ENCODE peak calls at places on chromosomes 7 and 10, in nine cellular contexts. N, T, P, V, Y, W, M, Q and U are unnamed samples.

GRCh38 chr10:61039868-61040267 is 95.9 kb upstream of the RHOBTB1 start:
- DNase-seq in N (no peak), M (no peak), W (no peak), T (no peak), V (no peak), P (no peak), Y (no peak), Q (no peak), U (no peak)

GRCh38 chr10:131857156-131858117 is 43.4 kb upstream of the PPP2R2D start:
- DNase-seq in W (no peak), M (no peak), Y (no peak), P (no peak), V (peak), N (no peak), Q (no peak), T (no peak), U (no peak)

GRCh38 chr7:116566666-116567065 is 41.8 kb downstream of the CAV1 start:
- DNase-seq in W (no peak), M (no peak), Y (no peak), N (no peak), Q (no peak), P (no peak), T (no peak), V (no peak), U (no peak)

GRCh38 chr10:43002596-43002995 is 74.3 kb upstream of the RET start:
- DNase-seq in Q (no peak), Y (peak), T (no peak), M (no peak), N (no peak), W (no peak), V (no peak), P (no peak), U (no peak)

GRCh38 chr10:126397640-126398382 is 9.5 kb upstream of the ADAM12 start:
- DNase-seq in N (no peak), P (no peak), Q (no peak), W (no peak), V (no peak), Y (no peak), T (no peak), M (peak), U (no peak)

GRCh38 chr10:101564490-101564991 is 23.5 kb downstream of the POLL start:
- DNase-seq in W (no peak), Y (peak), T (no peak), N (peak), V (no peak), P (no peak), Q (no peak), M (no peak), U (no peak)

GRCh38 chr10:6543431-6544005 is 36.6 kb downstream of the PRKCQ start:
- DNase-seq in W (no peak), V (no peak), Y (no peak), M (no peak), P (no peak), Q (no peak), N (no peak), T (peak), U (peak)

GRCh38 chr10:62426086-62426485 is 51.9 kb downstream of the ZNF365 start:
- DNase-seq in P (no peak), T (no peak), Q (no peak), W (no peak), Y (no peak), M (peak), N (no peak), V (no peak), U (peak)

GRCh38 chr7:129394982-129395906 is 39.0 kb upstream of the STRIP2 start:
- DNase-seq in N (no peak), Y (no peak), T (no peak), Q (no peak), V (no peak), M (no peak), W (no peak), P (no peak), U (no peak)

GRCh38 chr10:29849434-29849833 is 210.0 kb downstream of the JCAD start:
- DNase-seq in T (no peak), W (no peak), M (peak), Q (no peak), P (no peak), Y (no peak), V (no peak), N (no peak), U (no peak)

GRCh38 chr10:123381271-123381670 is 227.1 kb downstream of the BUB3 start:
- DNase-seq in Q (no peak), N (no peak), T (no peak), V (no peak), W (no peak), M (peak), Y (no peak), P (no peak), U (no peak)

GRCh38 chr7:5451391-5451790 is 27.8 kb upstream of the TNRC18 start:
- DNase-seq in Y (no peak), M (no peak), N (no peak), W (no peak), T (no peak), P (no peak), V (no peak), Q (no peak), U (no peak)

GRCh38 chr7:158975526-158976467 is 119.4 kb downstream of the DYNC2I1 start:
- DNase-seq in V (no peak), M (no peak), P (no peak), W (no peak), Y (no peak), T (no peak), Q (no peak), N (no peak), U (peak)

GRCh38 chr7:33909755-33910154 is 4.4 kb downstream of the BMPER start:
- DNase-seq in V (no peak), Y (no peak), W (no peak), P (no peak), Q (no peak), N (no peak), M (peak), T (no peak), U (no peak)

GRCh38 chr7:77837966-77838365 is 39.4 kb downstream of the PHTF2 start:
- DNase-seq in Y (no peak), M (no peak), Q (no peak), V (no peak), N (no peak), T (no peak), P (no peak), W (no peak), U (no peak)

GRCh38 chr10:17278607-17279240 is 50.7 kb downstream of the VIM start:
- DNase-seq in M (no peak), W (no peak), Q (no peak), P (no peak), Y (no peak), N (no peak), T (no peak), V (no peak), U (no peak)

GRCh38 chr10:110311357-110311949 is 6.7 kb upstream of the SMNDC1 start:
- DNase-seq in N (peak), M (peak), W (no peak), Q (peak), P (peak), T (peak), Y (no peak), V (peak), U (peak)

GRCh38 chr10:132443998-132444876 is 47.2 kb downstream of the PWWP2B start:
- DNase-seq in N (no peak), T (peak), W (no peak), Y (peak), Q (no peak), V (no peak), P (no peak), M (no peak), U (peak)

GRCh38 chr10:22218448-22218847 is 633 bp upstream of the EBLN1 start:
- DNase-seq in T (no peak), V (no peak), N (no peak), W (no peak), P (no peak), Q (no peak), M (no peak), Y (no peak), U (no peak)

GRCh38 chr7:100071018-100071723 is 10.4 kb downstream of the ZNF3 start:
- DNase-seq in N (no peak), P (no peak), T (no peak), V (no peak), Q (no peak), M (no peak), W (no peak), Y (no peak), U (no peak)

GRCh38 chr7:44881610-44882009 is 3.7 kb downstream of the PURB start:
- DNase-seq in M (peak), T (no peak), P (no peak), W (no peak), V (no peak), N (no peak), Q (no peak), Y (no peak), U (no peak)

GRCh38 chr7:106056513-106057203 is 55.5 kb downstream of the SYPL1 start:
- DNase-seq in T (peak), V (no peak), Y (no peak), P (peak), Q (peak), N (peak), W (no peak), M (peak), U (peak)
- TF ChIP-seq CTCF in T (peak), V (peak), Y (peak), P (peak), Q (peak), N (peak), W (peak), M (peak), U (peak)

DNA sequence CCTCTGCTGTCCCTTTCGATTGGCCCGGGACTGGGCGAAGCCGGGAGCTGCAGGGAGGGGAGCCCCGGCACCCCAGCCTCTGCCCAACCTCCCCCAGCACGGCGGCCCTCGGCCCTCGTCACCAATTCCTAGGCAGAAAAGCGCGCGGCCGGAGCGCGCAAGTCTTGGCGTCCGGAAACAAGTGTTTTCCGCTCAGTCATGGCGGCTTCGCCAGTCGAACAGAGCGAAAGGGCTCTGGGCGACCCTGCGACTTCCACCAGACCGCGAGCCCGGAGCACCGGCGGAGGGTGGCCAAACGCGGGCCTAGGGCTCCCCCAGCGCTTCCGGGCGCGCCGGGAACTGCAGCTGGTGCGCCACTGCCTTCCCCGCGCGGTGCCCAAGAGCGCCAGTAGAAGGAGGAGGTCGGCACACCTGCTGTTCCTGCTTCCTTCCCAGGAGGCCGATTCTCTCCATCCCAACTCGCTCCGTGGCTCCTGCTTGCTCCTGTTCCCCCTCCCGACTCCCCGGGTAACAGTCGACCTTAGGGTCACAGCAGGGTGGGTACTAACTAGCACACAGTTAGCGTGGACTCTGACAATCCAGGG is 729.9 kb downstream of the ZWINT start:
- DNase-seq in Y (peak), W (peak), P (peak), N (peak), Q (peak), V (peak), M (peak), T (no peak), U (peak)
- TF ChIP-seq CTCF in Y (peak), W (peak), P (peak), N (peak), Q (peak), V (peak), M (peak), T (no peak), U (peak)

GRCh38 chr10:35368485-35369048 is 32.3 kb downstream of the CCNY start:
- DNase-seq in Q (no peak), P (no peak), W (no peak), Y (no peak), T (no peak), M (no peak), N (no peak), V (no peak), U (no peak)

GRCh38 chr10:35367991-35368390 is 31.7 kb downstream of the CCNY start:
- DNase-seq in M (no peak), Y (no peak), P (no peak), N (no peak), Q (no peak), V (no peak), T (no peak), W (no peak), U (no peak)

GRCh38 chr10:35367107-35367859 is 31.0 kb downstream of the CCNY start:
- DNase-seq in W (no peak), N (no peak), P (no peak), V (no peak), T (no peak), Q (no peak), Y (no peak), M (no peak), U (no peak)

GRCh38 chr10:35371731-35372130 is 35.4 kb downstream of the CCNY start:
- DNase-seq in W (no peak), Q (no peak), V (no peak), N (no peak), P (no peak), Y (no peak), M (no peak), T (no peak), U (no peak)

GRCh38 chr10:35369049-35369760 is 32.9 kb downstream of the CCNY start:
- DNase-seq in M (no peak), N (no peak), Q (no peak), P (no peak), W (no peak), Y (no peak), T (no peak), V (no peak), U (no peak)
- TF ChIP-seq CTCF in M (no peak), N (no peak), Q (no peak), P (no peak), W (no peak), Y (no peak), T (no peak), V (no peak), U (no peak)

GRCh38 chr10:14384915-14385314 is 54.2 kb upstream of the FRMD4A start:
- DNase-seq in T (no peak), P (no peak), N (no peak), Y (no peak), M (no peak), Q (no peak), W (no peak), V (no peak), U (no peak)

GRCh38 chr10:14386202-14386593 is 55.5 kb upstream of the FRMD4A start:
- DNase-seq in Q (no peak), M (peak), P (no peak), V (no peak), N (no peak), T (no peak), W (no peak), Y (no peak), U (peak)

GRCh38 chr10:14383266-14383665 is 52.5 kb upstream of the FRMD4A start:
- DNase-seq in Q (no peak), V (no peak), M (peak), P (no peak), T (no peak), W (no peak), N (no peak), Y (no peak), U (no peak)

GRCh38 chr10:14384096-14384730 is 53.5 kb upstream of the FRMD4A start:
- DNase-seq in W (no peak), M (peak), N (no peak), P (no peak), Q (no peak), Y (no peak), T (no peak), V (no peak), U (no peak)

GRCh38 chr10:14385591-14386201 is 55.0 kb upstream of the FRMD4A start:
- DNase-seq in W (no peak), V (no peak), P (no peak), Q (no peak), Y (no peak), N (no peak), M (no peak), T (no peak), U (no peak)
- TF ChIP-seq CTCF in W (no peak), V (no peak), P (no peak), Q (no peak), Y (no peak), N (no peak), M (peak), T (peak), U (no peak)

DNA sequence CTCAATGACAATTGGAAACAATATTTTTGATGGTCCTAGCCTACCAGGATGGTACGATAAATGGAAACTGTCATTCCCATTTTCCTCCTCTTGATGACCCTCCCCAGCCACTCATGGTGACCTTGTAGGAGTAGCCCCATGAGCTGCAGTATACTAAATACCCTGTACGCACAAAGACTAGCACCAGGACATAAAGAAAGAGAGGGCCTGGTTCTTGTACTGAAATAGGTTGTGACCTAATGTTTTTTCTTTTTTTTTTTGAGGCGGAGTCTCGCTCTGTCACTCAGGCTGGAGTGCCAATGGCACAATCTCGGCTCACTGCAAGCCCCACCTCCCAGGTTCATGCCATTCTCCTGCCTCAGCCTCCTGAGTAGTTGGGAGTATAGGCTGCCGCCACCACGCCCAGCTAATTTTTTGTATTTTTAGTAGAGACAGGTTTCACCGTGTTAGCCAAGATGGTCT is 22.3 kb downstream of the STAMBPL1 start:
- DNase-seq in T (no peak), V (no peak), M (no peak), N (no peak), Q (no peak), Y (no peak), W (no peak), P (no peak), U (no peak)
- TF ChIP-seq CTCF in T (no peak), V (no peak), M (no peak), N (no peak), Q (no peak), Y (no peak), W (no peak), P (no peak), U (no peak)

GRCh38 chr7:92898798-92899197 is 62.4 kb upstream of the CDK6 start:
- DNase-seq in Q (no peak), W (no peak), Y (no peak), P (no peak), V (no peak), M (no peak), N (no peak), T (no peak), U (no peak)

GRCh38 chr7:92910076-92910475 is 73.7 kb upstream of the CDK6 start:
- DNase-seq in P (no peak), M (no peak), Q (no peak), N (no peak), W (no peak), Y (no peak), T (no peak), V (no peak), U (no peak)

DNA sequence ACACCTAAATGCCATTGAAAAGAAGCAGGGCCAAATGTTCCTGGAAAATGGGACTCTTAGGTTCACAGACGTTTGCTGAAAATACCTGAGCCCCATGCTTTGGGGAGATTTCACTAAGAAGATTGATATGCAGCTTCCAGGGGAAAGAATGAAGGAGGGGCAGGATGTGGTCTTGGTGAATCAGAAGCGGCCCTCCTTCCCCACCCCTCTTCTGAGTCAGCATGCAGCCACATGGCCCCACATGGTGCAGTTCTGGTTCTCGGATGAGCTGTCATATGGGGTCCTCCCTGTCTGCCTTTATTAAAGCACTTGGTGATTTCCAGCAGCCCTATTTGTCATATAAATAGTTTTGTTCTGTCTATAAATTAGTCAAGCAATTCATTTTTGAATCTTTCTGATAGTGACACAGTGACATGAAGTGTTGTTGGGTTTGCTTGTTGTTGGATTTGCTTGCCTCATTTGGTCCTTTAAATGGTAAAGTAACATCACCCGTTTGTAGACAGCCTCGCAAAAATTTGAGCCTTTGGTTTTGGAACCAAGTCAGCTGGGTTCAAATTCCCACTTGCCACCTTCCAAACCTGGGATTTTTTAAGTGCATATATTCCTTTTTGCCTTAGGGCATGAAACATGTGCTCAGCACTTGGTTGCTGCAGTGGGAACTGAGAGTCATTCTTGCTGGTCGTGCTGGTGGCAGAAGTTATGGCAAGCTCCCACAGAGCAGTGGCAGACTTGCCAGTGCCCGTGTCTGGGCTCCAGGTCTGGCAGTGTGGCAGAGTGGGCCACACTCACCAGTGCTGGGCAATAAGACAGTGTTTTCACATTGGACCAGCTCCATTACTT is 68.1 kb upstream of the CDK6 start:
- DNase-seq in N (no peak), M (peak), W (no peak), Y (no peak), Q (no peak), P (peak), T (no peak), V (no peak), U (peak)
- TF ChIP-seq CTCF in N (no peak), M (no peak), W (no peak), Y (no peak), Q (no peak), P (no peak), T (no peak), V (no peak), U (no peak)